ENCODE peak calls at places on chromosomes 16 and 17, in nine cellular contexts. One of them, this sample, is unnamed.

GRCh38 chr17:8158267-8159031 is 4.3 kb downstream of the VAMP2 start:
- DNase-seq in stimulated activated CD8-positive, alpha-beta memory T cell treated with anti-CD3 and anti-CD28 coated beads, Interleukin-7, amount 100 ng/mL, for 48 hours: peak
- DNase-seq in stimulated activated CD4-positive, alpha-beta T cell treated with anti-CD3 and anti-CD28 coated beads, TNF-alpha, amount 100 ng/mL, for 48 hours: peak
- DNase-seq in neural crest cell: peak
- DNase-seq in cerebellar cortex: peak
- DNase-seq in HEK293T: peak
- DNase-seq in HL-60: peak
- DNase-seq in left colon: peak
- DNase-seq in EH: peak
- DNase-seq in this sample: no peak

GRCh38 chr17:4980644-4981216 is 6.7 kb downstream of the CAMTA2 start:
- DNase-seq in stimulated activated CD8-positive, alpha-beta memory T cell treated with anti-CD3 and anti-CD28 coated beads, Interleukin-7, amount 100 ng/mL, for 48 hours: no peak
- DNase-seq in stimulated activated CD4-positive, alpha-beta T cell treated with anti-CD3 and anti-CD28 coated beads, TNF-alpha, amount 100 ng/mL, for 48 hours: peak
- DNase-seq in neural crest cell: peak
- DNase-seq in cerebellar cortex: peak
- DNase-seq in HEK293T: peak
- DNase-seq in HL-60: no peak
- DNase-seq in left colon: no peak
- DNase-seq in EH: peak
- DNase-seq in this sample: no peak

GRCh38 chr16:30619207-30619606 is 9.0 kb upstream of the ZNF689 start:
- DNase-seq in stimulated activated CD8-positive, alpha-beta memory T cell treated with anti-CD3 and anti-CD28 coated beads, Interleukin-7, amount 100 ng/mL, for 48 hours: no peak
- DNase-seq in stimulated activated CD4-positive, alpha-beta T cell treated with anti-CD3 and anti-CD28 coated beads, TNF-alpha, amount 100 ng/mL, for 48 hours: no peak
- DNase-seq in neural crest cell: no peak
- DNase-seq in cerebellar cortex: no peak
- DNase-seq in HEK293T: no peak
- DNase-seq in HL-60: no peak
- DNase-seq in left colon: no peak
- DNase-seq in EH: no peak
- DNase-seq in this sample: no peak

GRCh38 chr16:30588651-30589050 is 3.2 kb upstream of the ZNF785 start:
- DNase-seq in stimulated activated CD8-positive, alpha-beta memory T cell treated with anti-CD3 and anti-CD28 coated beads, Interleukin-7, amount 100 ng/mL, for 48 hours: no peak
- DNase-seq in stimulated activated CD4-positive, alpha-beta T cell treated with anti-CD3 and anti-CD28 coated beads, TNF-alpha, amount 100 ng/mL, for 48 hours: no peak
- DNase-seq in neural crest cell: no peak
- DNase-seq in cerebellar cortex: no peak
- DNase-seq in HEK293T: no peak
- DNase-seq in HL-60: no peak
- DNase-seq in left colon: no peak
- DNase-seq in EH: no peak
- DNase-seq in this sample: no peak

GRCh38 chr17:64152428-64153125 is 22.6 kb upstream of the ERN1 start:
- DNase-seq in stimulated activated CD8-positive, alpha-beta memory T cell treated with anti-CD3 and anti-CD28 coated beads, Interleukin-7, amount 100 ng/mL, for 48 hours: no peak
- DNase-seq in stimulated activated CD4-positive, alpha-beta T cell treated with anti-CD3 and anti-CD28 coated beads, TNF-alpha, amount 100 ng/mL, for 48 hours: no peak
- DNase-seq in neural crest cell: no peak
- DNase-seq in cerebellar cortex: no peak
- DNase-seq in HEK293T: no peak
- DNase-seq in HL-60: no peak
- DNase-seq in left colon: no peak
- DNase-seq in EH: no peak
- DNase-seq in this sample: no peak

GRCh38 chr17:39462644-39463375 is 1.5 kb downstream of the CDK12 start:
- DNase-seq in stimulated activated CD8-positive, alpha-beta memory T cell treated with anti-CD3 and anti-CD28 coated beads, Interleukin-7, amount 100 ng/mL, for 48 hours: no peak
- DNase-seq in stimulated activated CD4-positive, alpha-beta T cell treated with anti-CD3 and anti-CD28 coated beads, TNF-alpha, amount 100 ng/mL, for 48 hours: no peak
- DNase-seq in neural crest cell: peak
- DNase-seq in cerebellar cortex: no peak
- DNase-seq in HEK293T: no peak
- DNase-seq in HL-60: no peak
- DNase-seq in left colon: no peak
- DNase-seq in EH: peak
- DNase-seq in this sample: no peak

GRCh38 chr17:16269658-16270057 is 52.6 kb downstream of the PIGL start:
- DNase-seq in stimulated activated CD8-positive, alpha-beta memory T cell treated with anti-CD3 and anti-CD28 coated beads, Interleukin-7, amount 100 ng/mL, for 48 hours: no peak
- DNase-seq in stimulated activated CD4-positive, alpha-beta T cell treated with anti-CD3 and anti-CD28 coated beads, TNF-alpha, amount 100 ng/mL, for 48 hours: no peak
- DNase-seq in neural crest cell: no peak
- DNase-seq in cerebellar cortex: no peak
- DNase-seq in HEK293T: no peak
- DNase-seq in HL-60: no peak
- DNase-seq in left colon: no peak
- DNase-seq in EH: peak
- DNase-seq in this sample: no peak

GRCh38 chr17:49715221-49715620 is 7.5 kb upstream of the SLC35B1 start:
- DNase-seq in stimulated activated CD8-positive, alpha-beta memory T cell treated with anti-CD3 and anti-CD28 coated beads, Interleukin-7, amount 100 ng/mL, for 48 hours: no peak
- DNase-seq in stimulated activated CD4-positive, alpha-beta T cell treated with anti-CD3 and anti-CD28 coated beads, TNF-alpha, amount 100 ng/mL, for 48 hours: no peak
- DNase-seq in neural crest cell: no peak
- DNase-seq in cerebellar cortex: no peak
- DNase-seq in HEK293T: no peak
- DNase-seq in HL-60: no peak
- DNase-seq in left colon: no peak
- DNase-seq in EH: no peak
- DNase-seq in this sample: no peak

GRCh38 chr17:21263351-21263750 is 10.1 kb upstream of the NATD1 start:
- DNase-seq in stimulated activated CD8-positive, alpha-beta memory T cell treated with anti-CD3 and anti-CD28 coated beads, Interleukin-7, amount 100 ng/mL, for 48 hours: no peak
- DNase-seq in stimulated activated CD4-positive, alpha-beta T cell treated with anti-CD3 and anti-CD28 coated beads, TNF-alpha, amount 100 ng/mL, for 48 hours: no peak
- DNase-seq in neural crest cell: no peak
- DNase-seq in cerebellar cortex: no peak
- DNase-seq in HEK293T: no peak
- DNase-seq in HL-60: no peak
- DNase-seq in left colon: no peak
- DNase-seq in EH: peak
- DNase-seq in this sample: peak

GRCh38 chr16:5490499-5490898 is 392.9 kb upstream of the EEF2KMT start:
- DNase-seq in stimulated activated CD8-positive, alpha-beta memory T cell treated with anti-CD3 and anti-CD28 coated beads, Interleukin-7, amount 100 ng/mL, for 48 hours: peak
- DNase-seq in stimulated activated CD4-positive, alpha-beta T cell treated with anti-CD3 and anti-CD28 coated beads, TNF-alpha, amount 100 ng/mL, for 48 hours: no peak
- DNase-seq in neural crest cell: peak
- DNase-seq in cerebellar cortex: peak
- DNase-seq in HEK293T: peak
- DNase-seq in HL-60: peak
- DNase-seq in left colon: no peak
- DNase-seq in EH: no peak
- DNase-seq in this sample: no peak

GRCh38 chr17:77189148-77189547 is 48.4 kb downstream of the SEC14L1 start:
- DNase-seq in stimulated activated CD8-positive, alpha-beta memory T cell treated with anti-CD3 and anti-CD28 coated beads, Interleukin-7, amount 100 ng/mL, for 48 hours: no peak
- DNase-seq in stimulated activated CD4-positive, alpha-beta T cell treated with anti-CD3 and anti-CD28 coated beads, TNF-alpha, amount 100 ng/mL, for 48 hours: peak
- DNase-seq in neural crest cell: no peak
- DNase-seq in cerebellar cortex: no peak
- DNase-seq in HEK293T: no peak
- DNase-seq in HL-60: no peak
- DNase-seq in left colon: no peak
- DNase-seq in EH: no peak
- DNase-seq in this sample: no peak

GRCh38 chr17:18225121-18225561 is 294 bp upstream of the LLGL1 start:
- DNase-seq in stimulated activated CD8-positive, alpha-beta memory T cell treated with anti-CD3 and anti-CD28 coated beads, Interleukin-7, amount 100 ng/mL, for 48 hours: peak
- DNase-seq in stimulated activated CD4-positive, alpha-beta T cell treated with anti-CD3 and anti-CD28 coated beads, TNF-alpha, amount 100 ng/mL, for 48 hours: peak
- DNase-seq in neural crest cell: peak
- DNase-seq in cerebellar cortex: peak
- DNase-seq in HEK293T: peak
- DNase-seq in HL-60: peak
- DNase-seq in left colon: peak
- DNase-seq in EH: peak
- DNase-seq in this sample: peak

GRCh38 chr16:7716924-7717323 is 384.3 kb downstream of the RBFOX1 start:
- DNase-seq in stimulated activated CD8-positive, alpha-beta memory T cell treated with anti-CD3 and anti-CD28 coated beads, Interleukin-7, amount 100 ng/mL, for 48 hours: no peak
- DNase-seq in stimulated activated CD4-positive, alpha-beta T cell treated with anti-CD3 and anti-CD28 coated beads, TNF-alpha, amount 100 ng/mL, for 48 hours: no peak
- DNase-seq in neural crest cell: no peak
- DNase-seq in cerebellar cortex: no peak
- DNase-seq in HEK293T: no peak
- DNase-seq in HL-60: no peak
- DNase-seq in left colon: no peak
- DNase-seq in EH: no peak
- DNase-seq in this sample: no peak

GRCh38 chr17:74430706-74431567 is 951 bp upstream of the GPRC5C start:
- DNase-seq in stimulated activated CD8-positive, alpha-beta memory T cell treated with anti-CD3 and anti-CD28 coated beads, Interleukin-7, amount 100 ng/mL, for 48 hours: no peak
- DNase-seq in stimulated activated CD4-positive, alpha-beta T cell treated with anti-CD3 and anti-CD28 coated beads, TNF-alpha, amount 100 ng/mL, for 48 hours: no peak
- DNase-seq in neural crest cell: no peak
- DNase-seq in cerebellar cortex: peak
- DNase-seq in HEK293T: peak
- DNase-seq in HL-60: peak
- DNase-seq in left colon: peak
- DNase-seq in EH: no peak
- DNase-seq in this sample: peak

GRCh38 chr17:75639771-75640555 is 6.7 kb downstream of the SMIM5 start:
- DNase-seq in stimulated activated CD8-positive, alpha-beta memory T cell treated with anti-CD3 and anti-CD28 coated beads, Interleukin-7, amount 100 ng/mL, for 48 hours: no peak
- DNase-seq in stimulated activated CD4-positive, alpha-beta T cell treated with anti-CD3 and anti-CD28 coated beads, TNF-alpha, amount 100 ng/mL, for 48 hours: no peak
- DNase-seq in neural crest cell: no peak
- DNase-seq in cerebellar cortex: no peak
- DNase-seq in HEK293T: no peak
- DNase-seq in HL-60: no peak
- DNase-seq in left colon: peak
- DNase-seq in EH: no peak
- DNase-seq in this sample: no peak

GRCh38 chr17:6546069-6546718 is 10.2 kb downstream of the PITPNM3 start:
- DNase-seq in stimulated activated CD8-positive, alpha-beta memory T cell treated with anti-CD3 and anti-CD28 coated beads, Interleukin-7, amount 100 ng/mL, for 48 hours: no peak
- DNase-seq in stimulated activated CD4-positive, alpha-beta T cell treated with anti-CD3 and anti-CD28 coated beads, TNF-alpha, amount 100 ng/mL, for 48 hours: no peak
- DNase-seq in neural crest cell: no peak
- DNase-seq in cerebellar cortex: peak
- DNase-seq in HEK293T: no peak
- DNase-seq in HL-60: no peak
- DNase-seq in left colon: no peak
- DNase-seq in EH: peak
- DNase-seq in this sample: no peak

GRCh38 chr17:42682400-42683384 is at the start of gene CNTNAP1:
- DNase-seq in stimulated activated CD8-positive, alpha-beta memory T cell treated with anti-CD3 and anti-CD28 coated beads, Interleukin-7, amount 100 ng/mL, for 48 hours: no peak
- DNase-seq in stimulated activated CD4-positive, alpha-beta T cell treated with anti-CD3 and anti-CD28 coated beads, TNF-alpha, amount 100 ng/mL, for 48 hours: no peak
- DNase-seq in neural crest cell: peak
- DNase-seq in cerebellar cortex: peak
- DNase-seq in HEK293T: peak
- DNase-seq in HL-60: no peak
- DNase-seq in left colon: peak
- DNase-seq in EH: peak
- DNase-seq in this sample: no peak

GRCh38 chr16:57283214-57283955 is 1.1 kb downstream of the PLLP start:
- DNase-seq in stimulated activated CD8-positive, alpha-beta memory T cell treated with anti-CD3 and anti-CD28 coated beads, Interleukin-7, amount 100 ng/mL, for 48 hours: no peak
- DNase-seq in stimulated activated CD4-positive, alpha-beta T cell treated with anti-CD3 and anti-CD28 coated beads, TNF-alpha, amount 100 ng/mL, for 48 hours: no peak
- DNase-seq in neural crest cell: no peak
- DNase-seq in cerebellar cortex: no peak
- DNase-seq in HEK293T: no peak
- DNase-seq in HL-60: no peak
- DNase-seq in left colon: no peak
- DNase-seq in EH: no peak
- DNase-seq in this sample: no peak

GRCh38 chr17:82524540-82524939 is 5.0 kb downstream of the FOXK2 start:
- DNase-seq in stimulated activated CD8-positive, alpha-beta memory T cell treated with anti-CD3 and anti-CD28 coated beads, Interleukin-7, amount 100 ng/mL, for 48 hours: no peak
- DNase-seq in stimulated activated CD4-positive, alpha-beta T cell treated with anti-CD3 and anti-CD28 coated beads, TNF-alpha, amount 100 ng/mL, for 48 hours: no peak
- DNase-seq in neural crest cell: no peak
- DNase-seq in cerebellar cortex: no peak
- DNase-seq in HEK293T: no peak
- DNase-seq in HL-60: no peak
- DNase-seq in left colon: no peak
- DNase-seq in EH: no peak
- DNase-seq in this sample: no peak

GRCh38 chr16:520847-521246 is 6.7 kb upstream of the CAPN15 start:
- DNase-seq in stimulated activated CD8-positive, alpha-beta memory T cell treated with anti-CD3 and anti-CD28 coated beads, Interleukin-7, amount 100 ng/mL, for 48 hours: no peak
- DNase-seq in stimulated activated CD4-positive, alpha-beta T cell treated with anti-CD3 and anti-CD28 coated beads, TNF-alpha, amount 100 ng/mL, for 48 hours: no peak
- DNase-seq in neural crest cell: no peak
- DNase-seq in cerebellar cortex: no peak
- DNase-seq in HEK293T: no peak
- DNase-seq in HL-60: no peak
- DNase-seq in left colon: no peak
- DNase-seq in EH: no peak
- DNase-seq in this sample: no peak

GRCh38 chr17:7046127-7046724 is 2.3 kb upstream of the SLC16A11 start:
- DNase-seq in stimulated activated CD8-positive, alpha-beta memory T cell treated with anti-CD3 and anti-CD28 coated beads, Interleukin-7, amount 100 ng/mL, for 48 hours: no peak
- DNase-seq in stimulated activated CD4-positive, alpha-beta T cell treated with anti-CD3 and anti-CD28 coated beads, TNF-alpha, amount 100 ng/mL, for 48 hours: no peak
- DNase-seq in neural crest cell: no peak
- DNase-seq in cerebellar cortex: peak
- DNase-seq in HEK293T: no peak
- DNase-seq in HL-60: no peak
- DNase-seq in left colon: peak
- DNase-seq in EH: no peak
- DNase-seq in this sample: peak

GRCh38 chr17:66509913-66510312 is 207.5 kb downstream of the PRKCA start:
- DNase-seq in stimulated activated CD8-positive, alpha-beta memory T cell treated with anti-CD3 and anti-CD28 coated beads, Interleukin-7, amount 100 ng/mL, for 48 hours: no peak
- DNase-seq in stimulated activated CD4-positive, alpha-beta T cell treated with anti-CD3 and anti-CD28 coated beads, TNF-alpha, amount 100 ng/mL, for 48 hours: no peak
- DNase-seq in neural crest cell: no peak
- DNase-seq in cerebellar cortex: no peak
- DNase-seq in HEK293T: no peak
- DNase-seq in HL-60: no peak
- DNase-seq in left colon: no peak
- DNase-seq in EH: no peak
- DNase-seq in this sample: no peak

GRCh38 chr16:21265104-21265825 is 12.8 kb downstream of the CRYM start:
- DNase-seq in stimulated activated CD8-positive, alpha-beta memory T cell treated with anti-CD3 and anti-CD28 coated beads, Interleukin-7, amount 100 ng/mL, for 48 hours: no peak
- DNase-seq in stimulated activated CD4-positive, alpha-beta T cell treated with anti-CD3 and anti-CD28 coated beads, TNF-alpha, amount 100 ng/mL, for 48 hours: no peak
- DNase-seq in neural crest cell: no peak
- DNase-seq in cerebellar cortex: peak
- DNase-seq in HEK293T: no peak
- DNase-seq in HL-60: no peak
- DNase-seq in left colon: no peak
- DNase-seq in EH: no peak
- DNase-seq in this sample: no peak

GRCh38 chr17:5816491-5816890 is 232.2 kb upstream of the NLRP1 start:
- DNase-seq in stimulated activated CD8-positive, alpha-beta memory T cell treated with anti-CD3 and anti-CD28 coated beads, Interleukin-7, amount 100 ng/mL, for 48 hours: no peak
- DNase-seq in stimulated activated CD4-positive, alpha-beta T cell treated with anti-CD3 and anti-CD28 coated beads, TNF-alpha, amount 100 ng/mL, for 48 hours: no peak
- DNase-seq in neural crest cell: no peak
- DNase-seq in cerebellar cortex: peak
- DNase-seq in HEK293T: no peak
- DNase-seq in HL-60: no peak
- DNase-seq in left colon: no peak
- DNase-seq in EH: no peak
- DNase-seq in this sample: no peak

GRCh38 chr17:81043725-81044427 is 8.9 kb downstream of the BAIAP2 start:
- DNase-seq in stimulated activated CD8-positive, alpha-beta memory T cell treated with anti-CD3 and anti-CD28 coated beads, Interleukin-7, amount 100 ng/mL, for 48 hours: no peak
- DNase-seq in stimulated activated CD4-positive, alpha-beta T cell treated with anti-CD3 and anti-CD28 coated beads, TNF-alpha, amount 100 ng/mL, for 48 hours: no peak
- DNase-seq in neural crest cell: no peak
- DNase-seq in cerebellar cortex: no peak
- DNase-seq in HEK293T: no peak
- DNase-seq in HL-60: no peak
- DNase-seq in left colon: no peak
- DNase-seq in EH: peak
- DNase-seq in this sample: no peak

GRCh38 chr17:8288336-8289102 is at the start of gene RANGRF:
- DNase-seq in stimulated activated CD8-positive, alpha-beta memory T cell treated with anti-CD3 and anti-CD28 coated beads, Interleukin-7, amount 100 ng/mL, for 48 hours: peak
- DNase-seq in stimulated activated CD4-positive, alpha-beta T cell treated with anti-CD3 and anti-CD28 coated beads, TNF-alpha, amount 100 ng/mL, for 48 hours: peak
- DNase-seq in neural crest cell: peak
- DNase-seq in cerebellar cortex: peak
- DNase-seq in HEK293T: peak
- DNase-seq in HL-60: peak
- DNase-seq in left colon: peak
- DNase-seq in EH: peak
- DNase-seq in this sample: no peak

GRCh38 chr17:1995321-1996242 is 29.6 kb downstream of the RTN4RL1 start:
- DNase-seq in stimulated activated CD8-positive, alpha-beta memory T cell treated with anti-CD3 and anti-CD28 coated beads, Interleukin-7, amount 100 ng/mL, for 48 hours: no peak
- DNase-seq in stimulated activated CD4-positive, alpha-beta T cell treated with anti-CD3 and anti-CD28 coated beads, TNF-alpha, amount 100 ng/mL, for 48 hours: no peak
- DNase-seq in neural crest cell: no peak
- DNase-seq in cerebellar cortex: peak
- DNase-seq in HEK293T: no peak
- DNase-seq in HL-60: no peak
- DNase-seq in left colon: no peak
- DNase-seq in EH: no peak
- DNase-seq in this sample: no peak

GRCh38 chr16:88430524-88431446 is 22.3 kb upstream of the ZFPM1 start:
- DNase-seq in stimulated activated CD8-positive, alpha-beta memory T cell treated with anti-CD3 and anti-CD28 coated beads, Interleukin-7, amount 100 ng/mL, for 48 hours: peak
- DNase-seq in stimulated activated CD4-positive, alpha-beta T cell treated with anti-CD3 and anti-CD28 coated beads, TNF-alpha, amount 100 ng/mL, for 48 hours: peak
- DNase-seq in neural crest cell: no peak
- DNase-seq in cerebellar cortex: no peak
- DNase-seq in HEK293T: no peak
- DNase-seq in HL-60: no peak
- DNase-seq in left colon: no peak
- DNase-seq in EH: no peak
- DNase-seq in this sample: no peak

GRCh38 chr16:81767987-81768592 is 11.0 kb upstream of the PLCG2 start:
- DNase-seq in stimulated activated CD8-positive, alpha-beta memory T cell treated with anti-CD3 and anti-CD28 coated beads, Interleukin-7, amount 100 ng/mL, for 48 hours: no peak
- DNase-seq in stimulated activated CD4-positive, alpha-beta T cell treated with anti-CD3 and anti-CD28 coated beads, TNF-alpha, amount 100 ng/mL, for 48 hours: no peak
- DNase-seq in neural crest cell: no peak
- DNase-seq in cerebellar cortex: no peak
- DNase-seq in HEK293T: no peak
- DNase-seq in HL-60: no peak
- DNase-seq in left colon: no peak
- DNase-seq in EH: no peak
- DNase-seq in this sample: peak

GRCh38 chr17:41333836-41334235 is 16.8 kb downstream of the KRT33A start:
- DNase-seq in stimulated activated CD8-positive, alpha-beta memory T cell treated with anti-CD3 and anti-CD28 coated beads, Interleukin-7, amount 100 ng/mL, for 48 hours: no peak
- DNase-seq in stimulated activated CD4-positive, alpha-beta T cell treated with anti-CD3 and anti-CD28 coated beads, TNF-alpha, amount 100 ng/mL, for 48 hours: no peak
- DNase-seq in neural crest cell: no peak
- DNase-seq in cerebellar cortex: no peak
- DNase-seq in HEK293T: no peak
- DNase-seq in HL-60: no peak
- DNase-seq in left colon: no peak
- DNase-seq in EH: no peak
- DNase-seq in this sample: no peak

GRCh38 chr16:30901201-30902069 is 5.0 kb downstream of the CTF1 start:
- DNase-seq in stimulated activated CD8-positive, alpha-beta memory T cell treated with anti-CD3 and anti-CD28 coated beads, Interleukin-7, amount 100 ng/mL, for 48 hours: no peak
- DNase-seq in stimulated activated CD4-positive, alpha-beta T cell treated with anti-CD3 and anti-CD28 coated beads, TNF-alpha, amount 100 ng/mL, for 48 hours: no peak
- DNase-seq in neural crest cell: no peak
- DNase-seq in cerebellar cortex: peak
- DNase-seq in HEK293T: no peak
- DNase-seq in HL-60: peak
- DNase-seq in left colon: no peak
- DNase-seq in EH: no peak
- DNase-seq in this sample: no peak